ENCODE peak calls at places on chromosomes 6 and 20, in nine cellular contexts. L is GM23248, Y is right cardiac atrium, R is spleen, P is K562, Q is mesendoderm, T is SK-N-SH, A is psoas muscle, U is Peyer's patch. E is an unnamed sample.

GRCh38 chr20:40920291-40920690 is 108.3 kb upstream of the TOP1 start:
- DNase-seq in A (no peak), L (no peak), T (no peak), U (no peak), P (no peak), Y (no peak), Q (no peak), R (no peak), E (no peak)

GRCh38 chr20:17525650-17526049 is 5.5 kb downstream of the BFSP1 start:
- DNase-seq in T (peak; percentile 50), Q (peak; percentile 84), L (no peak), A (no peak), P (peak; percentile 47), Y (no peak), R (no peak), U (no peak), E (no peak)

GRCh38 chr6:109595998-109596397 is 95.0 kb downstream of the AK9 start:
- DNase-seq in T (peak; percentile 23), U (no peak), P (no peak), L (peak; percentile 61), Y (no peak), A (no peak), Q (peak; percentile 73), R (no peak), E (no peak)

GRCh38 chr6:141326426-141326825 is 806.3 kb upstream of the GJE1 start:
- DNase-seq in P (no peak), T (no peak), A (no peak), U (no peak), Q (peak; percentile 84), R (no peak), L (peak; percentile 99), Y (no peak), E (no peak)

GRCh38 chr20:330233-331149 is 5.1 kb downstream of the SOX12 start:
- DNase-seq in U (peak; percentile 53), R (peak; percentile 79), A (peak; percentile 56), L (peak; percentile 85), P (peak; percentile 58), T (peak; percentile 72), Y (peak; percentile 69), Q (peak; percentile 90), E (peak; percentile 66)

GRCh38 chr6:143337201-143337949 is 113.1 kb downstream of the ADAT2 start:
- DNase-seq in Y (peak; percentile 75), R (peak; percentile 80), A (peak; percentile 51), T (peak; percentile 48), U (peak; percentile 33), Q (peak; percentile 84), P (peak; percentile 49), L (no peak), E (peak; percentile 20)

GRCh38 chr6:35919085-35919826 is 1.6 kb downstream of the SRPK1 start:
- DNase-seq in Q (no peak), R (no peak), L (peak; percentile 60), A (no peak), T (no peak), U (no peak), P (no peak), Y (no peak), E (no peak)

GRCh38 chr20:38355161-38356012 is 9.1 kb downstream of the LBP start:
- DNase-seq in U (no peak), Y (no peak), A (no peak), T (no peak), P (no peak), L (no peak), R (no peak), Q (no peak), E (no peak)

GRCh38 chr6:106973018-106973840 is 1.3 kb downstream of the CD24 start:
- DNase-seq in L (no peak), A (no peak), Q (peak; percentile 55), U (peak; percentile 60), Y (no peak), R (peak; percentile 87), P (no peak), T (peak; percentile 79), E (no peak)

GRCh38 chr6:14676084-14676483 is 558.5 kb downstream of the CD83 start:
- DNase-seq in U (no peak), A (no peak), R (no peak), Q (no peak), L (peak; percentile 77), P (no peak), Y (no peak), T (no peak), E (no peak)

GRCh38 chr20:53141651-53142050 is 169.5 kb downstream of the TSHZ2 start:
- DNase-seq in L (no peak), A (no peak), U (no peak), T (no peak), R (no peak), P (no peak), Q (peak; percentile 35), Y (peak; percentile 47), E (no peak)

GRCh38 chr6:72826033-72826432 is 204.2 kb downstream of the KCNQ5 start:
- DNase-seq in Y (no peak), Q (no peak), R (no peak), U (no peak), P (no peak), T (no peak), A (no peak), L (peak; percentile 77), E (no peak)

GRCh38 chr6:73285674-73286283 is 22.8 kb upstream of the KHDC1 start:
- DNase-seq in A (no peak), T (peak; percentile 47), Q (peak; percentile 64), R (no peak), U (no peak), L (peak; percentile 86), Y (no peak), P (peak; percentile 59), E (no peak)

GRCh38 chr6:108592371-108593337 is 31.9 kb downstream of the FOXO3 start:
- DNase-seq in T (no peak), Y (peak; percentile 57), A (peak; percentile 84), R (peak; percentile 82), Q (peak; percentile 57), U (peak; percentile 85), P (peak; percentile 25), L (peak; percentile 92), E (peak; percentile 14)

GRCh38 chr20:22312744-22313346 is 271.5 kb downstream of the FOXA2 start:
- DNase-seq in P (peak; percentile 19), Q (peak; percentile 61), A (no peak), U (no peak), T (peak; percentile 16), L (peak; percentile 61), Y (no peak), R (no peak), E (no peak)

GRCh38 chr6:32551410-32551809 is 21.3 kb upstream of the HLA-DRB5 start:
- DNase-seq in P (no peak), R (no peak), Q (no peak), A (no peak), T (no peak), Y (no peak), L (no peak), U (no peak), E (no peak)

DNA sequence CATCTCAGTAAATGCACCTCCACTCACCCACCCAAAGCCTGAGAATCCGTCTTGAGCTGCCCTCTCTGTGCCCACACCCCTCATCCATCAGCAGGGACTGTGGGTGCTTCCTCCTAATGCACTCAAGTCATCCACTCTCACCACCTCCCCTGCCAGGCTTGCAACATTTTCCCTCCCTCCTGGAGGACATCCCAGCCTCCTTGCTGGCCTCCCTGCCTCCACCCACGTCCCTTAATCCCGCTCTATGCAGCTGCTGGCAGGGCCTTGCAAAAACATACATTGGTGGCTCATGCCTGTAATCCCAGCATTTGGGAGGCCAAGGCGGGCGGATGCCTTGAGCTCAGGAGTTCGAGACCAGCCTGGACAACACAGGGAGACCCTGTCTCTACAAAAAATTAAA is 15.6 kb upstream of the SRC start:
- DNase-seq in U (no peak), P (no peak), Q (no peak), L (no peak), A (no peak), T (no peak), R (peak; percentile 65), Y (no peak), E (no peak)
- H3K27ac ChIP-seq in U (no peak overlapping the region), P (no peak overlapping the region), Q (no peak overlapping the region), L (no peak overlapping the region), A (no peak overlapping the region), T (peak overlapping the region; percentile 13), R (no peak overlapping the region), Y (no peak overlapping the region), E (no peak overlapping the region)

GRCh38 chr6:41700577-41701347 is 34.6 kb downstream of the TFEB start:
- DNase-seq in P (no peak), Y (peak; percentile 74), Q (peak; percentile 47), R (no peak), A (no peak), L (no peak), U (no peak), T (no peak), E (no peak)
- H3K4me1 ChIP-seq in P (peaks cover 3% of the 10 kb centered on the region), Y (peaks cover 8% of the 10 kb centered on the region), Q (no peaks in the 10 kb centered on the region), R (peaks cover 44% of the 10 kb centered on the region), A (peaks cover 70% of the 10 kb centered on the region), L (peaks cover 25% of the 10 kb centered on the region), U (no peaks in the 10 kb centered on the region), T (peaks cover 22% of the 10 kb centered on the region), E (peaks cover 2% of the 10 kb centered on the region)

DNA sequence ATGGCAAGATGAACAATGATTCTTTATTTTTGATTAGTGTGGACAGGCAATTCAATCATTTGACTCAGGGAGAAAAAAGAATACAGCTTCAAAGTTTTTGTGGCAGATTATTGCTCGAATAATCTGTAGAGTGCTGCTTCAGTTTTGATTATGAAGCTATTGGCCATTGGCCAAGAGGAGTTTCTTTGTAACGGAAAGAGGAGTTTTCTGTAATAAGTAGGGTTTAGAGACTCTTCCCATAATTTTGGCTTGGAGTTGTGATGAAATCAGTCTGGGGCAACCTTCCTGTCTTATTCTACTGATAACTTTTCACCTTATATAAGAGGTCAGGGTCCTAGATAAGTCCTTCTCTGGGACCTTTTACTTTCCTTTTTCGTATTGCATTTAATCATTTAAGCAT is 256.7 kb upstream of the RAB32 start:
- DNase-seq in P (no peak), T (no peak), U (no peak), Q (no peak), A (no peak), Y (no peak), R (no peak), L (peak; percentile 6), E (no peak)
- H3K4me3 ChIP-seq in P (no peak overlapping the region), T (no peak overlapping the region), U (no peak overlapping the region), Q (no peak overlapping the region), A (no peak overlapping the region), Y (no peak overlapping the region), R (no peak overlapping the region), L (no peak overlapping the region), E (no peak overlapping the region)

GRCh38 chr6:52519618-52520017 is 57.2 kb downstream of the TRAM2 start:
- DNase-seq in T (no peak), R (no peak), Q (no peak), U (no peak), Y (no peak), L (peak; percentile 47), P (no peak), A (no peak), E (no peak)

GRCh38 chr6:52517502-52518278 is 59.2 kb downstream of the TRAM2 start:
- DNase-seq in A (peak; percentile 90), U (peak; percentile 28), R (no peak), T (peak; percentile 85), P (peak; percentile 82), Q (peak; percentile 97), L (peak; percentile 99), Y (peak; percentile 94), E (no peak)

GRCh38 chr6:52516943-52517342 is 59.9 kb downstream of the TRAM2 start:
- DNase-seq in R (no peak), A (no peak), Y (no peak), Q (no peak), U (no peak), T (no peak), L (no peak), P (no peak), E (no peak)

GRCh38 chr6:52516269-52516668 is 60.6 kb downstream of the TRAM2 start:
- DNase-seq in Y (no peak), R (no peak), A (no peak), U (no peak), Q (no peak), T (no peak), P (no peak), L (peak; percentile 30), E (no peak)

GRCh38 chr6:52518279-52518944 is 58.4 kb downstream of the TRAM2 start:
- DNase-seq in T (no peak), P (no peak), R (no peak), L (peak; percentile 54), Q (no peak), U (no peak), A (no peak), Y (no peak), E (no peak)
- H3K27ac ChIP-seq in T (peak overlapping the region; percentile 97), P (peak overlapping the region; percentile 90), R (peak overlapping the region; percentile 17), L (peak overlapping the region; percentile 98), Q (peak overlapping the region; percentile 92), U (peak overlapping the region; percentile 69), A (peak overlapping the region; percentile 86), Y (peak overlapping the region; percentile 73), E (no peak overlapping the region)

E was measured in CD8-positive, alpha-beta T cell.